ENCODE peak calls at places on chromosomes 1 and 21, in six cellular contexts. F is NT2/D1, B is kidney glomerular epithelial cell, O is EH, T is HEK293T, I is NCI-H345. L is an unnamed sample.

GRCh38 chr1:152018537-152018936 is 18.3 kb downstream of the S100A11 start:
- DNase-seq in T (no peak), F (no peak), O (peak), B (no peak), I (no peak), L (no peak)

GRCh38 chr1:99963041-99963795 is 6.6 kb upstream of the SLC35A3 start:
- DNase-seq in T (no peak), O (peak), I (no peak), F (no peak), B (peak), L (no peak)

GRCh38 chr1:171935664-171936063 is 94.4 kb downstream of the DNM3 start:
- DNase-seq in O (no peak), F (no peak), I (no peak), T (no peak), B (no peak), L (no peak)

GRCh38 chr1:27335506-27336422 is 6.1 kb upstream of the SYTL1 start:
- DNase-seq in T (no peak), B (no peak), O (no peak), F (no peak), I (no peak), L (no peak)

GRCh38 chr1:160633330-160633903 is 13.4 kb downstream of the SLAMF1 start:
- DNase-seq in T (no peak), F (no peak), B (no peak), I (no peak), O (no peak), L (no peak)

GRCh38 chr21:37450385-37451044 is 83.9 kb downstream of the DYRK1A start:
- DNase-seq in F (no peak), I (no peak), B (peak), O (peak), T (no peak), L (no peak)

GRCh38 chr1:109443476-109443875 is 17.2 kb upstream of the PSMA5 start:
- DNase-seq in I (no peak), O (no peak), F (no peak), T (no peak), B (no peak), L (no peak)

GRCh38 chr1:159941139-159941866 is 4.1 kb downstream of the IGSF9 start:
- DNase-seq in F (peak), I (no peak), B (no peak), T (no peak), O (no peak), L (no peak)

GRCh38 chr1:204369006-204369726 is 9.4 kb upstream of the PLEKHA6 start:
- DNase-seq in O (no peak), F (no peak), I (no peak), B (no peak), T (no peak), L (no peak)

GRCh38 chr1:43683560-43683959 is 23.8 kb upstream of the ST3GAL3 start:
- DNase-seq in T (no peak), B (no peak), O (no peak), I (no peak), F (no peak), L (no peak)

GRCh38 chr21:15616864-15617574 is 112.8 kb upstream of the USP25 start:
- DNase-seq in O (no peak), B (no peak), F (no peak), I (no peak), T (no peak), L (no peak)

GRCh38 chr1:182348916-182349747 is 42.5 kb downstream of the GLUL start:
- DNase-seq in B (peak), I (no peak), T (no peak), F (no peak), O (peak), L (no peak)

L was measured in NCI-H510A treated with DMSO at 0.1 percent for 48 hours.